ENCODE peak calls at places on chromosomes 3 and 15, in ten cellular contexts. One of them, this sample, is unnamed.

GRCh38 chr15:29994284-29994683 is 88.5 kb upstream of the GOLGA8J start:
- DNase-seq in AG10803: no peak
- DNase-seq in foreskin fibroblast: no peak
- DNase-seq in left lung: no peak
- DNase-seq in AG09309: no peak
- DNase-seq in psoas muscle: no peak
- DNase-seq in brain microvascular endothelial cell: no peak
- DNase-seq in BJ: no peak
- DNase-seq in transverse colon: no peak
- DNase-seq in neural progenitor cell: no peak
- DNase-seq in this sample: no peak

GRCh38 chr3:146796078-146796477 is 190.9 kb upstream of the PLSCR5 start:
- DNase-seq in foreskin fibroblast: no peak
- DNase-seq in psoas muscle: no peak
- DNase-seq in neural progenitor cell: no peak
- DNase-seq in AG10803: no peak
- DNase-seq in AG09309: no peak
- DNase-seq in brain microvascular endothelial cell: no peak
- DNase-seq in transverse colon: no peak
- DNase-seq in BJ: no peak
- DNase-seq in left lung: no peak
- DNase-seq in this sample: no peak

GRCh38 chr3:46565607-46566039 is 479 bp downstream of the LRRC2 start:
- DNase-seq in AG09309: no peak
- DNase-seq in transverse colon: no peak
- DNase-seq in AG10803: no peak
- DNase-seq in foreskin fibroblast: no peak
- DNase-seq in left lung: no peak
- DNase-seq in neural progenitor cell: peak
- DNase-seq in brain microvascular endothelial cell: no peak
- DNase-seq in psoas muscle: peak
- DNase-seq in BJ: no peak
- DNase-seq in this sample: no peak

GRCh38 chr3:186105543-186105942 is 3.3 kb downstream of the ETV5 start:
- DNase-seq in neural progenitor cell: no peak
- DNase-seq in psoas muscle: no peak
- DNase-seq in AG09309: no peak
- DNase-seq in left lung: no peak
- DNase-seq in transverse colon: no peak
- DNase-seq in BJ: no peak
- DNase-seq in AG10803: no peak
- DNase-seq in foreskin fibroblast: no peak
- DNase-seq in brain microvascular endothelial cell: no peak
- DNase-seq in this sample: no peak

GRCh38 chr3:156206157-156206556 is 85.8 kb downstream of the KCNAB1 start:
- DNase-seq in transverse colon: no peak
- DNase-seq in BJ: no peak
- DNase-seq in psoas muscle: no peak
- DNase-seq in foreskin fibroblast: no peak
- DNase-seq in AG10803: peak
- DNase-seq in AG09309: no peak
- DNase-seq in brain microvascular endothelial cell: no peak
- DNase-seq in left lung: no peak
- DNase-seq in neural progenitor cell: no peak
- DNase-seq in this sample: no peak

GRCh38 chr15:67067161-67067853 is 1.9 kb downstream of the SMAD3 start:
- DNase-seq in left lung: no peak
- DNase-seq in brain microvascular endothelial cell: no peak
- DNase-seq in psoas muscle: no peak
- DNase-seq in transverse colon: no peak
- DNase-seq in AG10803: peak
- DNase-seq in foreskin fibroblast: no peak
- DNase-seq in neural progenitor cell: peak
- DNase-seq in AG09309: no peak
- DNase-seq in BJ: no peak
- DNase-seq in this sample: no peak

GRCh38 chr3:113331187-113331586 is 110.1 kb downstream of the CFAP44 start:
- DNase-seq in AG10803: no peak
- DNase-seq in foreskin fibroblast: no peak
- DNase-seq in neural progenitor cell: no peak
- DNase-seq in left lung: no peak
- DNase-seq in brain microvascular endothelial cell: no peak
- DNase-seq in BJ: no peak
- DNase-seq in transverse colon: no peak
- DNase-seq in psoas muscle: no peak
- DNase-seq in AG09309: no peak
- DNase-seq in this sample: no peak

GRCh38 chr3:121648219-121648958 is 12.3 kb downstream of the HCLS1 start:
- DNase-seq in BJ: no peak
- DNase-seq in foreskin fibroblast: no peak
- DNase-seq in psoas muscle: no peak
- DNase-seq in left lung: no peak
- DNase-seq in AG09309: no peak
- DNase-seq in neural progenitor cell: no peak
- DNase-seq in transverse colon: no peak
- DNase-seq in AG10803: no peak
- DNase-seq in brain microvascular endothelial cell: no peak
- DNase-seq in this sample: no peak

GRCh38 chr3:177703788-177704187 is 506.5 kb upstream of the TBL1XR1 start:
- DNase-seq in brain microvascular endothelial cell: peak
- DNase-seq in neural progenitor cell: no peak
- DNase-seq in transverse colon: no peak
- DNase-seq in AG10803: peak
- DNase-seq in foreskin fibroblast: peak
- DNase-seq in psoas muscle: no peak
- DNase-seq in AG09309: no peak
- DNase-seq in BJ: no peak
- DNase-seq in left lung: no peak
- DNase-seq in this sample: no peak

GRCh38 chr3:166554006-166554405 is 716.8 kb upstream of the BCHE start:
- DNase-seq in foreskin fibroblast: no peak
- DNase-seq in AG09309: no peak
- DNase-seq in brain microvascular endothelial cell: no peak
- DNase-seq in transverse colon: no peak
- DNase-seq in left lung: no peak
- DNase-seq in AG10803: no peak
- DNase-seq in psoas muscle: no peak
- DNase-seq in BJ: no peak
- DNase-seq in neural progenitor cell: no peak
- DNase-seq in this sample: peak

GRCh38 chr3:192212335-192212734 is 515.0 kb downstream of the FGF12 start:
- DNase-seq in psoas muscle: no peak
- DNase-seq in foreskin fibroblast: no peak
- DNase-seq in brain microvascular endothelial cell: no peak
- DNase-seq in transverse colon: no peak
- DNase-seq in AG10803: no peak
- DNase-seq in BJ: no peak
- DNase-seq in left lung: no peak
- DNase-seq in neural progenitor cell: no peak
- DNase-seq in AG09309: no peak
- DNase-seq in this sample: no peak

GRCh38 chr15:98881526-98882517 is 125.8 kb downstream of the PGPEP1L start:
- DNase-seq in AG09309: no peak
- DNase-seq in neural progenitor cell: peak
- DNase-seq in transverse colon: no peak
- DNase-seq in AG10803: peak
- DNase-seq in brain microvascular endothelial cell: no peak
- DNase-seq in psoas muscle: no peak
- DNase-seq in foreskin fibroblast: no peak
- DNase-seq in left lung: no peak
- DNase-seq in BJ: no peak
- DNase-seq in this sample: no peak

GRCh38 chr3:30662836-30663235 is 56.4 kb downstream of the TGFBR2 start:
- DNase-seq in foreskin fibroblast: no peak
- DNase-seq in AG10803: no peak
- DNase-seq in brain microvascular endothelial cell: no peak
- DNase-seq in psoas muscle: no peak
- DNase-seq in left lung: no peak
- DNase-seq in AG09309: no peak
- DNase-seq in transverse colon: no peak
- DNase-seq in neural progenitor cell: no peak
- DNase-seq in BJ: no peak
- DNase-seq in this sample: no peak

GRCh38 chr3:120177907-120178306 is 83.7 kb upstream of the GSK3B start:
- DNase-seq in AG09309: no peak
- DNase-seq in foreskin fibroblast: no peak
- DNase-seq in neural progenitor cell: no peak
- DNase-seq in brain microvascular endothelial cell: no peak
- DNase-seq in psoas muscle: no peak
- DNase-seq in BJ: no peak
- DNase-seq in AG10803: peak
- DNase-seq in left lung: peak
- DNase-seq in transverse colon: no peak
- DNase-seq in this sample: no peak

GRCh38 chr15:87735536-87735935 is 521.0 kb downstream of the NTRK3 start:
- DNase-seq in BJ: no peak
- DNase-seq in left lung: no peak
- DNase-seq in AG09309: no peak
- DNase-seq in transverse colon: no peak
- DNase-seq in foreskin fibroblast: no peak
- DNase-seq in neural progenitor cell: no peak
- DNase-seq in AG10803: no peak
- DNase-seq in brain microvascular endothelial cell: no peak
- DNase-seq in psoas muscle: no peak
- DNase-seq in this sample: no peak

DNA sequence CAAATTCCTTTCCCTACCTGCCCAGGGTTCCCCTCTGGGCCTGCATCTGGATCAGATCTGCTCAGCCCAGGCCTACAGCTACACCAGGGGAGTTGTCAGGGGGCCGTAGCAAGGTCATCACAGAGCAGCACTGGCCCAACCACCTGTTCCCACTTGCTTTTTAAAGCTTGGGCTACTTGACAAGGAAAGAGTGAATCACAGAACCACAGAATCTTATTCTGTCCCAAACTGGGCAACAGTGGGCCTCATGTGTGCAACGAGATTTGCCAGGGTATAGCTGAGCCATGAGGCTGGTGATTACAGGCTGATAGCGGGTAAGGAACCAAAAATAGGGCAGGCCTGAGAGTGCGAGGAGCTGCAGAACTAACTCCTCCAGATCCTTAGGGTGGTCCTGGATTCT is 66.7 kb downstream of the MYLK start:
- DNase-seq in neural progenitor cell: no peak
- DNase-seq in AG10803: peak
- DNase-seq in psoas muscle: no peak
- DNase-seq in left lung: no peak
- DNase-seq in BJ: no peak
- DNase-seq in transverse colon: no peak
- DNase-seq in foreskin fibroblast: no peak
- DNase-seq in brain microvascular endothelial cell: no peak
- DNase-seq in AG09309: no peak
- DNase-seq in this sample: no peak
- TF ChIP-seq CTCF in neural progenitor cell: no peak
- TF ChIP-seq CTCF in AG10803: no peak
- TF ChIP-seq CTCF in psoas muscle: no peak
- TF ChIP-seq CTCF in left lung: no peak
- TF ChIP-seq CTCF in BJ: no peak
- TF ChIP-seq CTCF in transverse colon: no peak
- TF ChIP-seq CTCF in foreskin fibroblast: no peak
- TF ChIP-seq CTCF in brain microvascular endothelial cell: no peak
- TF ChIP-seq CTCF in AG09309: no peak
- TF ChIP-seq CTCF in this sample: no peak

DNA sequence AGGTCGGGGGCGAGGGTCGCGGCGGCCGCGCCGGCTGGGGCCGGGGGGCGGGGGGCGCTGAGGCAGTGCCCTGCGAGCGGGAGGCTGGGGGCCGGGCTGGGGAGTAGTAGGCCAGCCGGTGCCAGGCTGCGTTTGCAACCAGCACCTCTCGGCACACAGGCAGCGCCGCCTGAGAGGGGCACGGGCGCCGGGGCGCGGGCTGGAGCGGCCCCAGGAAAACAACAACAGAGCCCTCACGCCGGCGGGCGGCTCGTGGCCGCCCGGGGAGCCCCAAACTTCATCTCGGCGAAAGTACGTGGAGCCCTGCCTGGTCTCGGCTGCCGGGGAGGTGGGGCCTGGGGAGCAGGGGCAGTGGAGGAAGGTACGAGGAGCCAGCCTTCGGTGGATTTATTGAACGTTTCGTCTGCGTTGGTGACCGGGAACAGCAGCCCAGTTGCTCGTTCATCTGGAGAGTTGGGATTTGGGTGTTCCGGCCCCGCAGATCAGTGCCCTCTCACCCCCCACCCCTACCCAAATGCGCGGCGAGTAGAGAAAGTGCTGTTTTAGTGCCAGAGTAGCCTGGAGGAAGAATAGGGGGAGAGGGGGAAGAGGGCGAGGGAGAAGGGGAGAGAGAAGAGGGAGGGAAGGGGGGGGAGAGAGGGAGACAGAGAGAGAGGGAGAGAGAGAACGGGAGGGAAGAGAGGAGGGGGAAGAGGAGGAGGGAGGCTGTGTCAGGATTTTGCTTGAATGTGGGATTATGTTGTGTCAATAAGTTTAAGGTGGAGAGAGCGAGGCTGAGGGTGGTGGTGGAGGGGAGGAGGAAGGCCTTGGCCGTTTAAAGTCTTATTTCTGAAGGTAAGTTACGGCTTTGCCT is 825 bp downstream of the BBX start:
- DNase-seq in brain microvascular endothelial cell: peak
- DNase-seq in AG10803: peak
- DNase-seq in neural progenitor cell: peak
- DNase-seq in transverse colon: peak
- DNase-seq in foreskin fibroblast: peak
- DNase-seq in BJ: no peak
- DNase-seq in AG09309: no peak
- DNase-seq in left lung: peak
- DNase-seq in psoas muscle: peak
- DNase-seq in this sample: no peak
- H3K4me3 ChIP-seq in brain microvascular endothelial cell: peak
- H3K4me3 ChIP-seq in AG10803: peak
- H3K4me3 ChIP-seq in neural progenitor cell: peak
- H3K4me3 ChIP-seq in transverse colon: peak
- H3K4me3 ChIP-seq in foreskin fibroblast: peak
- H3K4me3 ChIP-seq in BJ: peak
- H3K4me3 ChIP-seq in AG09309: peak
- H3K4me3 ChIP-seq in left lung: peak
- H3K4me3 ChIP-seq in psoas muscle: peak
- H3K4me3 ChIP-seq in this sample: peak

GRCh38 chr3:76369170-76369569 is 583.8 kb upstream of the ZNF717 start:
- DNase-seq in foreskin fibroblast: no peak
- DNase-seq in psoas muscle: no peak
- DNase-seq in BJ: no peak
- DNase-seq in left lung: no peak
- DNase-seq in brain microvascular endothelial cell: peak
- DNase-seq in neural progenitor cell: no peak
- DNase-seq in AG09309: no peak
- DNase-seq in AG10803: peak
- DNase-seq in transverse colon: no peak
- DNase-seq in this sample: no peak
- TF ChIP-seq CTCF in foreskin fibroblast: no peak
- TF ChIP-seq CTCF in psoas muscle: no peak
- TF ChIP-seq CTCF in BJ: no peak
- TF ChIP-seq CTCF in left lung: no peak
- TF ChIP-seq CTCF in brain microvascular endothelial cell: peak
- TF ChIP-seq CTCF in neural progenitor cell: peak
- TF ChIP-seq CTCF in AG09309: peak
- TF ChIP-seq CTCF in AG10803: peak
- TF ChIP-seq CTCF in transverse colon: no peak
- TF ChIP-seq CTCF in this sample: peak

DNA sequence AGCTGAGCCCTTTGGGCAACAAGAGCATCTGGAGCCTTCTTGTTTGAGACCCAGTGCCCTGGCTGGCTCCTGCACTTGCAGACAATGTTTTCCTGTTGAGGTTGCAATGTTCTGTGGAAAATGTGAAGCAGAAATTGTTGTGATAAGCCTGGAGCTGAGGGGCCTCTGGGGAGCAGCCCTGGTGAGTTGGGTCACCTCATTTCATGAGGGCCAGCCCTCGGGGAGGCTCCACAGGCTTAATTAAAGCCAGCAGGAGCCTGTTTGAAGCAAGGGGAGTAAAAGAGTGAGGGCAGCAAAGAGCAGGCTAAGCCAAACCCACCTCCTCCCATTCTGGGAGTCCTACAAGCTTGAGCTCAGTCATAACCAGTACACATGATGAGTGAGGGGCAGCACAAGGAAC is 154.3 kb downstream of the ALDH1A2 start:
- DNase-seq in foreskin fibroblast: no peak
- DNase-seq in neural progenitor cell: no peak
- DNase-seq in AG10803: no peak
- DNase-seq in psoas muscle: no peak
- DNase-seq in AG09309: no peak
- DNase-seq in transverse colon: no peak
- DNase-seq in left lung: no peak
- DNase-seq in BJ: no peak
- DNase-seq in brain microvascular endothelial cell: no peak
- DNase-seq in this sample: no peak
- H3K4me3 ChIP-seq in foreskin fibroblast: no peak
- H3K4me3 ChIP-seq in neural progenitor cell: no peak
- H3K4me3 ChIP-seq in AG10803: no peak
- H3K4me3 ChIP-seq in psoas muscle: no peak
- H3K4me3 ChIP-seq in AG09309: no peak
- H3K4me3 ChIP-seq in transverse colon: no peak
- H3K4me3 ChIP-seq in left lung: no peak
- H3K4me3 ChIP-seq in BJ: no peak
- H3K4me3 ChIP-seq in brain microvascular endothelial cell: no peak
- H3K4me3 ChIP-seq in this sample: no peak

This sample was measured in astrocyte of the cerebellum.